ENCODE peak calls at places on chromosomes 7 and 10, in seven cellular contexts. B is posterior cingulate gyrus, A is progenitor cell of endocrine pancreas, X is EL, Q is NCI-H1417, J is activated T-cell treated with anti-CD3 and anti-CD28 coated beads for 1 hour, D is ecto neural progenitor cell. H is an unnamed sample.

GRCh38 chr7:55127135-55127551 is 108.3 kb downstream of the EGFR start:
- DNase-seq in B (no peak), A (no peak), X (no peak), Q (no peak), J (no peak), D (no peak), H (no peak)

GRCh38 chr10:93412801-93413200 is 69.3 kb downstream of the MYOF start:
- DNase-seq in B (no peak), A (no peak), X (no peak), Q (no peak), J (no peak), D (no peak), H (no peak)

GRCh38 chr10:126458453-126458852 is 70.2 kb upstream of the ADAM12 start:
- DNase-seq in B (no peak), A (no peak), X (peak), Q (no peak), J (no peak), D (no peak), H (no peak)

GRCh38 chr10:7337431-7338171 is 73.2 kb downstream of the SFMBT2 start:
- DNase-seq in B (no peak), A (no peak), X (no peak), Q (no peak), J (no peak), D (no peak), H (no peak)

GRCh38 chr7:94188350-94188749 is 184.2 kb upstream of the BET1 start:
- DNase-seq in B (no peak), A (no peak), X (no peak), Q (no peak), J (no peak), D (no peak), H (no peak)

GRCh38 chr7:147261693-147262092 is 1145.1 kb downstream of the CNTNAP2 start:
- DNase-seq in B (no peak), A (no peak), X (no peak), Q (no peak), J (no peak), D (no peak), H (no peak)

GRCh38 chr10:105351187-105351586 is 710.1 kb downstream of the SORCS3 start:
- DNase-seq in B (no peak), A (no peak), X (no peak), Q (no peak), J (no peak), D (no peak), H (no peak)

GRCh38 chr7:39624202-39624807 is 933 bp downstream of the RALA start:
- DNase-seq in B (no peak), A (no peak), X (no peak), Q (no peak), J (no peak), D (no peak), H (no peak)

GRCh38 chr10:79387974-79388850 is 40.9 kb downstream of the PPIF start:
- DNase-seq in B (peak), A (peak), X (no peak), Q (no peak), J (no peak), D (peak), H (no peak)

GRCh38 chr10:114396455-114396854 is 7.8 kb downstream of the AFAP1L2 start:
- DNase-seq in B (no peak), A (no peak), X (no peak), Q (no peak), J (no peak), D (no peak), H (no peak)

GRCh38 chr10:99682752-99683151 is 23.4 kb downstream of the ENTPD7 start:
- DNase-seq in B (no peak), A (no peak), X (no peak), Q (no peak), J (no peak), D (no peak), H (no peak)

GRCh38 chr7:22572937-22573336 is 72.9 kb upstream of the STEAP1B start:
- DNase-seq in B (no peak), A (no peak), X (peak), Q (no peak), J (no peak), D (no peak), H (no peak)

GRCh38 chr7:99455874-99456273 is 10.1 kb downstream of the ATP5MF start:
- DNase-seq in B (no peak), A (no peak), X (no peak), Q (no peak), J (no peak), D (no peak), H (no peak)

GRCh38 chr10:75043256-75044121 is 68.0 kb upstream of the SAMD8 start:
- DNase-seq in B (no peak), A (no peak), X (no peak), Q (no peak), J (peak), D (peak), H (no peak)

GRCh38 chr7:3087243-3087642 is 43.6 kb upstream of the CARD11 start:
- DNase-seq in B (no peak), A (no peak), X (no peak), Q (no peak), J (no peak), D (no peak), H (no peak)

GRCh38 chr10:84935772-84936171 is 607.4 kb downstream of the CCSER2 start:
- DNase-seq in B (no peak), A (no peak), X (no peak), Q (no peak), J (no peak), D (no peak), H (no peak)

GRCh38 chr7:28685660-28686417 is 272.3 kb downstream of the TRIL start:
- DNase-seq in B (peak), A (no peak), X (peak), Q (peak), J (no peak), D (peak), H (peak)

GRCh38 chr10:70740441-70741288 is 44.5 kb downstream of the TBATA start:
- DNase-seq in B (no peak), A (no peak), X (no peak), Q (no peak), J (no peak), D (no peak), H (peak)

GRCh38 chr10:3333426-3333825 is 160.8 kb upstream of the PITRM1 start:
- DNase-seq in B (no peak), A (no peak), X (no peak), Q (no peak), J (no peak), D (no peak), H (no peak)

GRCh38 chr7:127484954-127485353 is 92.4 kb upstream of the ZNF800 start:
- DNase-seq in B (no peak), A (no peak), X (no peak), Q (no peak), J (no peak), D (no peak), H (no peak)

GRCh38 chr7:140035400-140036223 is 27.1 kb downstream of the PARP12 start:
- DNase-seq in B (no peak), A (no peak), X (peak), Q (no peak), J (no peak), D (no peak), H (no peak)

GRCh38 chr7:92717982-92718716 is 118.2 kb downstream of the CDK6 start:
- DNase-seq in B (peak), A (no peak), X (peak), Q (no peak), J (peak), D (no peak), H (peak)

GRCh38 chr10:3892440-3893101 is 107.6 kb upstream of the KLF6 start:
- DNase-seq in B (no peak), A (no peak), X (peak), Q (no peak), J (no peak), D (no peak), H (no peak)

GRCh38 chr7:50450691-50451051 is 521 bp upstream of the FIGNL1 start:
- DNase-seq in B (no peak), A (no peak), X (no peak), Q (peak), J (peak), D (no peak), H (no peak)

GRCh38 chr7:26202019-26202985 is 757 bp downstream of the CBX3 start:
- DNase-seq in B (peak), A (peak), X (no peak), Q (peak), J (peak), D (no peak), H (peak)

GRCh38 chr10:115696747-115697146 is 576.3 kb downstream of the GFRA1 start:
- DNase-seq in B (no peak), A (no peak), X (no peak), Q (no peak), J (no peak), D (no peak), H (no peak)

GRCh38 chr10:76397957-76398665 is 966.7 kb downstream of the LRMDA start:
- DNase-seq in B (no peak), A (no peak), X (no peak), Q (no peak), J (no peak), D (no peak), H (no peak)

GRCh38 chr10:103661198-103661950 is 167.9 kb downstream of the NEURL1 start:
- DNase-seq in B (no peak), A (no peak), X (peak), Q (peak), J (peak), D (peak), H (peak)

GRCh38 chr7:8386926-8387550 is 46.4 kb upstream of the NXPH1 start:
- DNase-seq in B (no peak), A (no peak), X (no peak), Q (no peak), J (no peak), D (no peak), H (no peak)

GRCh38 chr7:4056552-4057288 is 625.4 kb upstream of the FOXK1 start:
- DNase-seq in B (no peak), A (no peak), X (no peak), Q (no peak), J (no peak), D (peak), H (no peak)

GRCh38 chr10:17742918-17743317 is 9.1 kb upstream of the TMEM236 start:
- DNase-seq in B (no peak), A (peak), X (peak), Q (no peak), J (peak), D (peak), H (peak)

GRCh38 chr10:59587083-59587755 is 122.4 kb downstream of the SLC16A9 start:
- DNase-seq in B (no peak), A (no peak), X (no peak), Q (no peak), J (no peak), D (no peak), H (no peak)

GRCh38 chr10:18822156-18822555 is 162.9 kb downstream of the ARL5B start:
- DNase-seq in B (no peak), A (peak), X (peak), Q (no peak), J (no peak), D (peak), H (no peak)

GRCh38 chr10:50740351-50740688 is 584 bp downstream of the ASAH2B start:
- DNase-seq in B (no peak), A (no peak), X (peak), Q (no peak), J (no peak), D (no peak), H (no peak)

GRCh38 chr7:29391262-29391661 is 172.4 kb upstream of the PRR15 start:
- DNase-seq in B (no peak), A (no peak), X (no peak), Q (no peak), J (no peak), D (no peak), H (no peak)

GRCh38 chr7:48298779-48299178 is 127.5 kb downstream of the ABCA13 start:
- DNase-seq in B (no peak), A (no peak), X (peak), Q (no peak), J (no peak), D (no peak), H (no peak)

GRCh38 chr10:114208351-114208750 is 29.2 kb downstream of the TDRD1 start:
- DNase-seq in B (no peak), A (no peak), X (peak), Q (no peak), J (no peak), D (no peak), H (no peak)

H was measured in aorta.